ENCODE peak calls at places on chromosomes 12 and 14, in four cellular contexts. One of them, this sample, is unnamed.

GRCh38 chr12:14259481-14260010 is 105.9 kb upstream of the ATF7IP start:
- DNase-seq in CD4-positive, CD25-positive, alpha-beta regulatory T cell: no peak
- DNase-seq in colonic mucosa: no peak
- DNase-seq in iPS DF 19.7: no peak
- DNase-seq in this sample: no peak

GRCh38 chr12:65308601-65309071 is 30.2 kb downstream of the MSRB3 start:
- DNase-seq in CD4-positive, CD25-positive, alpha-beta regulatory T cell: no peak
- DNase-seq in colonic mucosa: no peak
- DNase-seq in iPS DF 19.7: no peak
- DNase-seq in this sample: no peak

GRCh38 chr12:93908846-93909592 is 231.8 kb downstream of the CRADD start:
- DNase-seq in CD4-positive, CD25-positive, alpha-beta regulatory T cell: no peak
- DNase-seq in colonic mucosa: peak
- DNase-seq in iPS DF 19.7: no peak
- DNase-seq in this sample: no peak

GRCh38 chr12:39074063-39074462 is 168.7 kb upstream of the CPNE8 start:
- DNase-seq in CD4-positive, CD25-positive, alpha-beta regulatory T cell: no peak
- DNase-seq in colonic mucosa: no peak
- DNase-seq in iPS DF 19.7: no peak
- DNase-seq in this sample: no peak

GRCh38 chr12:57085999-57086950 is 2.6 kb upstream of the NAB2 start:
- DNase-seq in CD4-positive, CD25-positive, alpha-beta regulatory T cell: peak
- DNase-seq in colonic mucosa: peak
- DNase-seq in iPS DF 19.7: no peak
- DNase-seq in this sample: peak

GRCh38 chr12:80168936-80169335 is 69.6 kb downstream of the OTOGL start:
- DNase-seq in CD4-positive, CD25-positive, alpha-beta regulatory T cell: no peak
- DNase-seq in colonic mucosa: no peak
- DNase-seq in iPS DF 19.7: no peak
- DNase-seq in this sample: no peak

GRCh38 chr12:102736328-102736727 is 180.7 kb downstream of the PAH start:
- DNase-seq in CD4-positive, CD25-positive, alpha-beta regulatory T cell: no peak
- DNase-seq in colonic mucosa: no peak
- DNase-seq in iPS DF 19.7: no peak
- DNase-seq in this sample: no peak

GRCh38 chr12:67534671-67535070 is 113.9 kb upstream of the DYRK2 start:
- DNase-seq in CD4-positive, CD25-positive, alpha-beta regulatory T cell: no peak
- DNase-seq in colonic mucosa: no peak
- DNase-seq in iPS DF 19.7: no peak
- DNase-seq in this sample: no peak

GRCh38 chr14:72822946-72823611 is 70.8 kb downstream of the DPF3 start:
- DNase-seq in CD4-positive, CD25-positive, alpha-beta regulatory T cell: no peak
- DNase-seq in colonic mucosa: no peak
- DNase-seq in iPS DF 19.7: no peak
- DNase-seq in this sample: peak

GRCh38 chr14:73260574-73260973 is 23.3 kb downstream of the PAPLN start:
- DNase-seq in CD4-positive, CD25-positive, alpha-beta regulatory T cell: no peak
- DNase-seq in colonic mucosa: no peak
- DNase-seq in iPS DF 19.7: no peak
- DNase-seq in this sample: no peak

GRCh38 chr12:11836282-11836963 is 186.9 kb downstream of the ETV6 start:
- DNase-seq in CD4-positive, CD25-positive, alpha-beta regulatory T cell: no peak
- DNase-seq in colonic mucosa: no peak
- DNase-seq in iPS DF 19.7: no peak
- DNase-seq in this sample: no peak

GRCh38 chr12:72141381-72141780 is 130.8 kb upstream of the TRHDE start:
- DNase-seq in CD4-positive, CD25-positive, alpha-beta regulatory T cell: no peak
- DNase-seq in colonic mucosa: no peak
- DNase-seq in iPS DF 19.7: no peak
- DNase-seq in this sample: peak

GRCh38 chr12:89657090-89657489 is 51.5 kb downstream of the ATP2B1 start:
- DNase-seq in CD4-positive, CD25-positive, alpha-beta regulatory T cell: no peak
- DNase-seq in colonic mucosa: no peak
- DNase-seq in iPS DF 19.7: no peak
- DNase-seq in this sample: no peak

GRCh38 chr12:93079271-93079670 is 150.2 kb upstream of the EEA1 start:
- DNase-seq in CD4-positive, CD25-positive, alpha-beta regulatory T cell: no peak
- DNase-seq in colonic mucosa: no peak
- DNase-seq in iPS DF 19.7: no peak
- DNase-seq in this sample: no peak

GRCh38 chr12:48351022-48351708 is 446 bp upstream of the ZNF641 start:
- DNase-seq in CD4-positive, CD25-positive, alpha-beta regulatory T cell: no peak
- DNase-seq in colonic mucosa: peak
- DNase-seq in iPS DF 19.7: no peak
- DNase-seq in this sample: peak

GRCh38 chr14:97848351-97848980 is 1051.3 kb downstream of the VRK1 start:
- DNase-seq in CD4-positive, CD25-positive, alpha-beta regulatory T cell: no peak
- DNase-seq in colonic mucosa: no peak
- DNase-seq in iPS DF 19.7: no peak
- DNase-seq in this sample: no peak

GRCh38 chr12:13982010-13982409 is 608 bp upstream of the GRIN2B start:
- DNase-seq in CD4-positive, CD25-positive, alpha-beta regulatory T cell: no peak
- DNase-seq in colonic mucosa: no peak
- DNase-seq in iPS DF 19.7: no peak
- DNase-seq in this sample: peak

GRCh38 chr12:102883204-102883799 is 33.7 kb downstream of the PAH start:
- DNase-seq in CD4-positive, CD25-positive, alpha-beta regulatory T cell: peak
- DNase-seq in colonic mucosa: peak
- DNase-seq in iPS DF 19.7: no peak
- DNase-seq in this sample: peak

GRCh38 chr12:132444957-132445883 is 44.7 kb upstream of the FBRSL1 start:
- DNase-seq in CD4-positive, CD25-positive, alpha-beta regulatory T cell: peak
- DNase-seq in colonic mucosa: peak
- DNase-seq in iPS DF 19.7: no peak
- DNase-seq in this sample: no peak

GRCh38 chr12:14537088-14537487 is 30.6 kb downstream of the PLBD1 start:
- DNase-seq in CD4-positive, CD25-positive, alpha-beta regulatory T cell: no peak
- DNase-seq in colonic mucosa: no peak
- DNase-seq in iPS DF 19.7: no peak
- DNase-seq in this sample: no peak

GRCh38 chr14:74251546-74252030 is 12.3 kb downstream of the VSX2 start:
- DNase-seq in CD4-positive, CD25-positive, alpha-beta regulatory T cell: peak
- DNase-seq in colonic mucosa: peak
- DNase-seq in iPS DF 19.7: no peak
- DNase-seq in this sample: peak

GRCh38 chr12:24349051-24349780 is 399.7 kb upstream of the SOX5 start:
- DNase-seq in CD4-positive, CD25-positive, alpha-beta regulatory T cell: no peak
- DNase-seq in colonic mucosa: no peak
- DNase-seq in iPS DF 19.7: no peak
- DNase-seq in this sample: no peak

GRCh38 chr14:94924189-94924588 is 154.3 kb upstream of the GSC start:
- DNase-seq in CD4-positive, CD25-positive, alpha-beta regulatory T cell: no peak
- DNase-seq in colonic mucosa: no peak
- DNase-seq in iPS DF 19.7: no peak
- DNase-seq in this sample: no peak

GRCh38 chr14:78836777-78837176 is 666.6 kb downstream of the NRXN3 start:
- DNase-seq in CD4-positive, CD25-positive, alpha-beta regulatory T cell: no peak
- DNase-seq in colonic mucosa: peak
- DNase-seq in iPS DF 19.7: peak
- DNase-seq in this sample: peak

GRCh38 chr14:37843969-37844607 is 248.7 kb downstream of the TTC6 start:
- DNase-seq in CD4-positive, CD25-positive, alpha-beta regulatory T cell: no peak
- DNase-seq in colonic mucosa: no peak
- DNase-seq in iPS DF 19.7: no peak
- DNase-seq in this sample: no peak

GRCh38 chr12:56061982-56062381 is 18.0 kb upstream of the ERBB3 start:
- DNase-seq in CD4-positive, CD25-positive, alpha-beta regulatory T cell: no peak
- DNase-seq in colonic mucosa: no peak
- DNase-seq in iPS DF 19.7: no peak
- DNase-seq in this sample: no peak

GRCh38 chr12:46153267-46153872 is 115.5 kb downstream of the SLC38A1 start:
- DNase-seq in CD4-positive, CD25-positive, alpha-beta regulatory T cell: no peak
- DNase-seq in colonic mucosa: no peak
- DNase-seq in iPS DF 19.7: no peak
- DNase-seq in this sample: no peak

GRCh38 chr14:52369305-52369781 is 55.2 kb downstream of the PTGER2 start:
- DNase-seq in CD4-positive, CD25-positive, alpha-beta regulatory T cell: no peak
- DNase-seq in colonic mucosa: no peak
- DNase-seq in iPS DF 19.7: no peak
- DNase-seq in this sample: no peak

GRCh38 chr12:92259291-92259690 is 113.6 kb upstream of the BTG1 start:
- DNase-seq in CD4-positive, CD25-positive, alpha-beta regulatory T cell: no peak
- DNase-seq in colonic mucosa: no peak
- DNase-seq in iPS DF 19.7: no peak
- DNase-seq in this sample: no peak

GRCh38 chr12:5374691-5375090 is 57.2 kb upstream of the NTF3 start:
- DNase-seq in CD4-positive, CD25-positive, alpha-beta regulatory T cell: no peak
- DNase-seq in colonic mucosa: no peak
- DNase-seq in iPS DF 19.7: no peak
- DNase-seq in this sample: no peak

GRCh38 chr12:120961604-120962486 is 16.5 kb upstream of the HNF1A start:
- DNase-seq in CD4-positive, CD25-positive, alpha-beta regulatory T cell: no peak
- DNase-seq in colonic mucosa: peak
- DNase-seq in iPS DF 19.7: no peak
- DNase-seq in this sample: no peak